ENCODE peak calls at places on chromosomes 7 and 10, in four cellular contexts. K is SJSA1; E is ascending aorta; P is CD8-positive, alpha-beta T cell. X is an unnamed sample. For H3K4me1, the result is how much of the 10 kb centered on the place peaks cover.

GRCh38 chr10:62733654-62734293 is 70.7 kb upstream of the ADO start:
- DNase-seq in P (no peak), E (no peak), K (no peak), X (no peak)

GRCh38 chr10:14820775-14821154 is 17.1 kb downstream of the CDNF start:
- DNase-seq in K (no peak), E (no peak), P (no peak), X (no peak)

GRCh38 chr7:28478661-28479060 is 66.3 kb downstream of the CREB5 start:
- DNase-seq in K (peak), E (no peak), P (no peak), X (no peak)

GRCh38 chr7:96870934-96871333 is 134.4 kb upstream of the DLX6 start:
- DNase-seq in E (no peak), P (no peak), K (no peak), X (no peak)

GRCh38 chr7:74479961-74480829 is 26.5 kb downstream of the GTF2IRD1 start:
- DNase-seq in K (no peak), P (no peak), E (peak), X (no peak)

GRCh38 chr7:147540743-147541142 is 1049.8 kb upstream of the C7orf33 start:
- DNase-seq in P (no peak), K (no peak), E (no peak), X (no peak)

GRCh38 chr7:127066974-127067373 is 185.8 kb downstream of the GRM8 start:
- DNase-seq in P (no peak), K (no peak), E (no peak), X (no peak)

GRCh38 chr10:36608866-36609265 is 516.5 kb upstream of the ANKRD30A start:
- DNase-seq in K (peak), P (no peak), E (no peak), X (no peak)

GRCh38 chr7:22447008-22447407 is 53.0 kb downstream of the STEAP1B start:
- DNase-seq in E (no peak), P (no peak), K (no peak), X (no peak)

GRCh38 chr10:86340176-86340990 is 26.2 kb downstream of the GRID1 start:
- DNase-seq in E (no peak), P (no peak), K (no peak), X (no peak)

GRCh38 chr10:2196272-2196671 is 458.9 kb upstream of the ADARB2 start:
- DNase-seq in P (no peak), K (no peak), E (no peak), X (no peak)

GRCh38 chr10:131933016-131933694 is 32.3 kb downstream of the PPP2R2D start:
- DNase-seq in P (no peak), E (no peak), K (no peak), X (no peak)

GRCh38 chr10:46326066-46326465 is 39.3 kb downstream of the ANTXRL start:
- DNase-seq in K (no peak), E (no peak), P (no peak), X (no peak)

GRCh38 chr7:104371216-104371796 is 42.9 kb downstream of the LHFPL3 start:
- DNase-seq in P (no peak), K (no peak), E (no peak), X (no peak)

GRCh38 chr7:99639267-99639666 is 22.5 kb downstream of the ZSCAN25 start:
- DNase-seq in E (no peak), P (no peak), K (no peak), X (no peak)

GRCh38 chr10:70974351-70974901 is 86.1 kb upstream of the PCBD1 start:
- DNase-seq in E (no peak), K (no peak), P (no peak), X (no peak)

GRCh38 chr10:2992401-2993198 is 74.7 kb upstream of the PFKP start:
- DNase-seq in K (no peak), E (no peak), P (no peak), X (no peak)

GRCh38 chr7:36071605-36072004 is 81.4 kb upstream of the EEPD1 start:
- DNase-seq in P (no peak), K (no peak), E (no peak), X (no peak)

GRCh38 chr7:112023282-112023681 is 182.9 kb downstream of the DOCK4 start:
- DNase-seq in E (no peak), K (no peak), P (no peak), X (no peak)
- H3K4me1 ChIP-seq in E (under half), K (under half), P (under half), X (under half)

GRCh38 chr7:37105119-37105518 is 343.5 kb downstream of the ELMO1 start:
- DNase-seq in P (no peak), K (no peak), E (no peak), X (no peak)
- H3K4me1 ChIP-seq in P (under half), K (under half), E (under half), X (under half)

GRCh38 chr7:44882899-44883298 is 2.4 kb downstream of the PURB start:
- DNase-seq in E (no peak), K (no peak), P (no peak), X (no peak)

GRCh38 chr7:44883961-44884360 is 1.4 kb downstream of the PURB start:
- DNase-seq in E (no peak), P (no peak), K (no peak), X (no peak)

GRCh38 chr7:44880317-44881018 is 4.9 kb downstream of the PURB start:
- DNase-seq in K (no peak), P (no peak), E (no peak), X (no peak)

GRCh38 chr7:44881610-44882009 is 3.7 kb downstream of the PURB start:
- DNase-seq in E (no peak), K (peak), P (no peak), X (no peak)

DNA sequence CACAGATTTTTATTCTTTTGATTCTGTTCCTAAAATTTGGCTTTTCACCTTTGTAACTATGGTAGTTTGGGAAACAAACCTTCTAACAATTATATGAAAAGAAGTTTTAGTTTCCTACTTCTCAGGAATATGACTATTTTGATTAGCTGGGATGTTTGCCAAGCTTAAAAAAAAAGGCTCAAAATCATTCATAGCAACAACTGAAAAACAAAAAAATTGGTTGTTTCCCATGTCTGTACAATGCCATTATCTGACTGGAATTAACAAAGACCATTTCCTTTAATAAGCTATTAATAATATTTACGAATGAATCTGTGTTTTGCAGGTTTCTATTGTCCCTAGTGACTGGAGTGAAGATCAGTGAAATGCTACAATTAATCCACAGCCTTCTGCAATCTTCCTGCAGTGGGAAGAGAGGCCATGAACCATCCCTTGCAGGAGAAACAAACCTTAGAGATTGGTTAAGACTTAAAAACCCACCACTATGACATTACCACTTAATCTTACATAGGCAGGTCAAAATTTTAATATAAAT is 4.2 kb downstream of the PURB start:
- DNase-seq in E (no peak), P (no peak), K (no peak), X (no peak)
- H3K4me1 ChIP-seq in E (under half), P (under half), K (under half), X (under half)

DNA sequence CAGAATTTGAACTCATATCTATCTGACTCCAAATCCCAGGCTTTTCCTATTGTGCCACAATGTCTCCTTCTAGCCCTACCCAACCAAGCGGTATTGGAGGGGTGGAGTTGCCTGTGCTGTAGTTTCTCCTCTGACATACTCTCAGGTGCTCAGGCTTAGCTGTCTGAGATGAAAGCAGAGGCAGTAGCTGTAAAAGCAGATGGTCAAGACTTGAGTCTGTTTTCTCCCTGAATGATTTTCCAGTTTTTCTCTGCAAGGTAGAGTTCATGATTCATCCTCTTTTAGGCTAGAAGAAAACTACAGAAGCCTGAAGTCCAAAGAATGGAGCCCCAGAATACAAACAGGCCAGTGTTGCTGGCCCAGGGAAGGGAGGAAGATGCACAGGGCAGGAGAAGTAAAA is 130.0 kb downstream of the PDE1C start:
- DNase-seq in P (no peak), K (no peak), E (no peak), X (no peak)
- H3K4me1 ChIP-seq in P (under half), K (under half), E (under half), X (under half)

DNA sequence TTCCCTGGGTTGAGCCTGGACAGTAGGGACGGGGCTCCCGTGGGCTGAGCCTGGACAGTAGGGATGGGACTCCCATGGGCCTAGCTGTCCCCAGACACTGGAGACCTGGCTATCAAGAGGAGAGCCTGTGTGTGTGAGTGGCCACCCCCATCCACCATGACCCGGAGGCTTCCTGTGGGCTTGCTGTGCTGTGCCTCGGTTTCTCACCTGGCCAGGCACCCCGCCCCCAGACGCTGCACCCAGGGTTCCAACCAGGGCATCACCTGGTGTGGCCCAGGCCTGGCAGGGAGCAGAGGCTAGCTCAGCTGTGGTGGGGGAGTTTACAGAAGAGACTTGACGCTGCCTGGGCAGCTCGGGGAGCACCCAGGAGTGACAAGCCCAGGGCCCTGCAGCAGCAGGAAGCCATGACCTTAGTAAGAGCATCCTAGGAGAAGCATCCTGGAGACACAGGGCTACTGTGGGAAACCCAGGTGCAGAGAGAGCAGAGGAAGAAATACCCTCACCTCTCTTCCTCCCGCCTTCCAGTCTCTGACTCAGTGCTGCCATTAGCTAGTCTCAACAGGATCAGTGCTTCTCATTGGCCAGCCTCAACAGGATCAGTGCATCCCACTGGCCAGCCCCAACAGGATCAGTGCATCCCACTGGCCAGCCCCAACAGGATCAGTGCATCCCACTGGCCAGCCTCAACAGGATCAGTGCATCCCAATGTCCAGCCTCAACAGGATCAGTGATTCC is 61.0 kb downstream of the PDGFA start:
- DNase-seq in K (no peak), E (no peak), P (no peak), X (no peak)
- H3K4me1 ChIP-seq in K (under half), E (under half), P (under half), X (under half)

DNA sequence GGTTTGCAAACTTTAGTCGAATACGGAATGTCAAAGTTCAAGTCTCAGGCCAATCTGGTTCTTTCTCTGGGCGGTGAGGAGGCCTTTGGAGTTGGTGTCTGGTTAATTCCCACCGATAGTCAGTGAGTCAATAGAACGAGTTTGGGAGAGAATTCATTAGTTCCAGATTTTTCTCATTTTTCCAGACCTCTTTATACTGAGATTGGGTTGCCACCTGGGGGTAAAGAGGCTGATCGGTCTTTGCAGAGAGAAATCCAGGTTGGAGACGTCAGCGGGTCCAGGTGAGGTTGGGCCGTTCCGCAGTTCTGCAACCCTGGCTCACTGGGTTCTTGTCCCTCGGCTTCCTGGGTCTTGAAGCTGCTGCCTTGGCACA is 1.3 kb downstream of the CUX1 start:
- DNase-seq in E (no peak), P (no peak), K (no peak), X (no peak)
- H3K4me1 ChIP-seq in E (under half), P (under half), K (under half), X (under half)

GRCh38 chr7:44378744-44379143 is 53.4 kb upstream of the CAMK2B start:
- DNase-seq in K (peak), E (no peak), P (peak), X (no peak)

GRCh38 chr7:44379366-44380178 is 54.2 kb upstream of the CAMK2B start:
- DNase-seq in P (peak), K (peak), E (no peak), X (no peak)

GRCh38 chr7:44380831-44381493 is 55.6 kb upstream of the CAMK2B start:
- DNase-seq in E (no peak), P (peak), K (no peak), X (peak)

GRCh38 chr7:44381494-44382220 is 56.3 kb upstream of the CAMK2B start:
- DNase-seq in K (no peak), E (no peak), P (peak), X (no peak)

GRCh38 chr7:44380179-44380830 is 54.9 kb upstream of the CAMK2B start:
- DNase-seq in K (no peak), P (peak), E (no peak), X (peak)
- H3K4me1 ChIP-seq in K (half or more), P (under half), E (under half), X (under half)

GRCh38 chr10:102762401-102763015 is 18.8 kb downstream of the WBP1L start:
- DNase-seq in P (no peak), E (no peak), K (no peak), X (no peak)
- H3K4me1 ChIP-seq in P (under half), E (under half), K (under half), X (under half)

X was measured in breast epithelium.